ENCODE peak calls at places on chromosomes 1 and 21, in seven cellular contexts. One of them, this sample, is unnamed.

GRCh38 chr1:41638086-41639024 is 153.9 kb upstream of the EDN2 start:
- DNase-seq in HCT116: no peak
- DNase-seq in choroid plexus epithelial cell: no peak
- DNase-seq in stomach: no peak
- DNase-seq in heart right ventricle: no peak
- DNase-seq in fibroblast of lung: no peak
- DNase-seq in CD8-positive, alpha-beta T cell: no peak
- DNase-seq in this sample: no peak

GRCh38 chr1:173356211-173356762 is 120.8 kb upstream of the PRDX6 start:
- DNase-seq in HCT116: no peak
- DNase-seq in choroid plexus epithelial cell: peak; percentile 47
- DNase-seq in stomach: no peak
- DNase-seq in heart right ventricle: no peak
- DNase-seq in fibroblast of lung: peak; percentile 85
- DNase-seq in CD8-positive, alpha-beta T cell: no peak
- DNase-seq in this sample: peak; percentile 60

GRCh38 chr1:208161656-208162375 is 82.4 kb downstream of the PLXNA2 start:
- DNase-seq in HCT116: no peak
- DNase-seq in choroid plexus epithelial cell: no peak
- DNase-seq in stomach: no peak
- DNase-seq in heart right ventricle: no peak
- DNase-seq in fibroblast of lung: peak; percentile 90
- DNase-seq in CD8-positive, alpha-beta T cell: no peak
- DNase-seq in this sample: no peak

GRCh38 chr1:209625205-209625549 is 27.0 kb downstream of the LAMB3 start:
- DNase-seq in HCT116: no peak
- DNase-seq in choroid plexus epithelial cell: no peak
- DNase-seq in stomach: no peak
- DNase-seq in heart right ventricle: peak; percentile 38
- DNase-seq in fibroblast of lung: peak; percentile 33
- DNase-seq in CD8-positive, alpha-beta T cell: no peak
- DNase-seq in this sample: no peak

GRCh38 chr1:59013276-59013927 is 229.6 kb upstream of the JUN start:
- DNase-seq in HCT116: no peak
- DNase-seq in choroid plexus epithelial cell: peak; percentile 69
- DNase-seq in stomach: peak; percentile 57
- DNase-seq in heart right ventricle: peak; percentile 30
- DNase-seq in fibroblast of lung: peak; percentile 38
- DNase-seq in CD8-positive, alpha-beta T cell: no peak
- DNase-seq in this sample: peak; percentile 60

GRCh38 chr1:110309768-110310167 is 29.4 kb upstream of the RBM15 start:
- DNase-seq in HCT116: no peak
- DNase-seq in choroid plexus epithelial cell: peak; percentile 83
- DNase-seq in stomach: no peak
- DNase-seq in heart right ventricle: no peak
- DNase-seq in fibroblast of lung: peak; percentile 93
- DNase-seq in CD8-positive, alpha-beta T cell: no peak
- DNase-seq in this sample: peak; percentile 72

GRCh38 chr1:57966340-57966739 is 542.5 kb upstream of the DAB1 start:
- DNase-seq in HCT116: no peak
- DNase-seq in choroid plexus epithelial cell: no peak
- DNase-seq in stomach: no peak
- DNase-seq in heart right ventricle: no peak
- DNase-seq in fibroblast of lung: no peak
- DNase-seq in CD8-positive, alpha-beta T cell: no peak
- DNase-seq in this sample: no peak

GRCh38 chr1:157163273-157164127 is 25.3 kb upstream of the ETV3 start:
- DNase-seq in HCT116: peak; percentile 50
- DNase-seq in choroid plexus epithelial cell: peak; percentile 67
- DNase-seq in stomach: peak; percentile 76
- DNase-seq in heart right ventricle: peak; percentile 66
- DNase-seq in fibroblast of lung: peak; percentile 36
- DNase-seq in CD8-positive, alpha-beta T cell: peak; percentile 61
- DNase-seq in this sample: peak; percentile 68

GRCh38 chr1:241706257-241706656 is 54.2 kb downstream of the WDR64 start:
- DNase-seq in HCT116: no peak
- DNase-seq in choroid plexus epithelial cell: no peak
- DNase-seq in stomach: no peak
- DNase-seq in heart right ventricle: no peak
- DNase-seq in fibroblast of lung: peak; percentile 26
- DNase-seq in CD8-positive, alpha-beta T cell: no peak
- DNase-seq in this sample: peak; percentile 47

GRCh38 chr1:39802496-39803260 is 14.0 kb upstream of the BMP8B start:
- DNase-seq in HCT116: no peak
- DNase-seq in choroid plexus epithelial cell: no peak
- DNase-seq in stomach: no peak
- DNase-seq in heart right ventricle: no peak
- DNase-seq in fibroblast of lung: no peak
- DNase-seq in CD8-positive, alpha-beta T cell: no peak
- DNase-seq in this sample: peak; percentile 22

GRCh38 chr1:159828176-159828575 is 1.5 kb downstream of the SLAMF8 start:
- DNase-seq in HCT116: no peak
- DNase-seq in choroid plexus epithelial cell: no peak
- DNase-seq in stomach: no peak
- DNase-seq in heart right ventricle: no peak
- DNase-seq in fibroblast of lung: no peak
- DNase-seq in CD8-positive, alpha-beta T cell: no peak
- DNase-seq in this sample: peak; percentile 57

GRCh38 chr1:101738475-101738874 is 258.3 kb downstream of the OLFM3 start:
- DNase-seq in HCT116: no peak
- DNase-seq in choroid plexus epithelial cell: peak; percentile 77
- DNase-seq in stomach: no peak
- DNase-seq in heart right ventricle: no peak
- DNase-seq in fibroblast of lung: peak; percentile 46
- DNase-seq in CD8-positive, alpha-beta T cell: no peak
- DNase-seq in this sample: peak; percentile 67

GRCh38 chr1:14913475-14914155 is 239.9 kb upstream of the TMEM51 start:
- DNase-seq in HCT116: no peak
- DNase-seq in choroid plexus epithelial cell: no peak
- DNase-seq in stomach: no peak
- DNase-seq in heart right ventricle: no peak
- DNase-seq in fibroblast of lung: no peak
- DNase-seq in CD8-positive, alpha-beta T cell: no peak
- DNase-seq in this sample: peak; percentile 89

GRCh38 chr1:11138952-11139351 is 39.3 kb upstream of the EXOSC10 start:
- DNase-seq in HCT116: no peak
- DNase-seq in choroid plexus epithelial cell: peak; percentile 64
- DNase-seq in stomach: no peak
- DNase-seq in heart right ventricle: no peak
- DNase-seq in fibroblast of lung: peak; percentile 77
- DNase-seq in CD8-positive, alpha-beta T cell: no peak
- DNase-seq in this sample: peak; percentile 44

GRCh38 chr1:59638172-59638800 is 176.5 kb upstream of the HOOK1 start:
- DNase-seq in HCT116: no peak
- DNase-seq in choroid plexus epithelial cell: peak; percentile 85
- DNase-seq in stomach: no peak
- DNase-seq in heart right ventricle: no peak
- DNase-seq in fibroblast of lung: peak; percentile 79
- DNase-seq in CD8-positive, alpha-beta T cell: no peak
- DNase-seq in this sample: no peak

GRCh38 chr1:51444534-51445192 is 74.4 kb downstream of the EPS15 start:
- DNase-seq in HCT116: no peak
- DNase-seq in choroid plexus epithelial cell: no peak
- DNase-seq in stomach: no peak
- DNase-seq in heart right ventricle: no peak
- DNase-seq in fibroblast of lung: no peak
- DNase-seq in CD8-positive, alpha-beta T cell: no peak
- DNase-seq in this sample: no peak

GRCh38 chr21:34526618-34527290 is 14.7 kb upstream of the KCNE1 start:
- DNase-seq in HCT116: peak; percentile 74
- DNase-seq in choroid plexus epithelial cell: peak; percentile 100
- DNase-seq in stomach: peak; percentile 77
- DNase-seq in heart right ventricle: no peak
- DNase-seq in fibroblast of lung: peak; percentile 100
- DNase-seq in CD8-positive, alpha-beta T cell: no peak
- DNase-seq in this sample: peak; percentile 99

GRCh38 chr1:28751315-28752056 is 14.7 kb downstream of the YTHDF2 start:
- DNase-seq in HCT116: no peak
- DNase-seq in choroid plexus epithelial cell: peak; percentile 62
- DNase-seq in stomach: no peak
- DNase-seq in heart right ventricle: no peak
- DNase-seq in fibroblast of lung: peak; percentile 79
- DNase-seq in CD8-positive, alpha-beta T cell: no peak
- DNase-seq in this sample: peak; percentile 41

GRCh38 chr1:44361478-44361877 is 6.4 kb upstream of the ERI3 start:
- DNase-seq in HCT116: no peak
- DNase-seq in choroid plexus epithelial cell: peak; percentile 36
- DNase-seq in stomach: no peak
- DNase-seq in heart right ventricle: no peak
- DNase-seq in fibroblast of lung: no peak
- DNase-seq in CD8-positive, alpha-beta T cell: no peak
- DNase-seq in this sample: peak; percentile 17

GRCh38 chr1:84763912-84764675 is 73.8 kb upstream of the SSX2IP start:
- DNase-seq in HCT116: no peak
- DNase-seq in choroid plexus epithelial cell: no peak
- DNase-seq in stomach: no peak
- DNase-seq in heart right ventricle: no peak
- DNase-seq in fibroblast of lung: no peak
- DNase-seq in CD8-positive, alpha-beta T cell: no peak
- DNase-seq in this sample: no peak
- H3K4me3 ChIP-seq in HCT116: no peak overlapping the region
- H3K4me3 ChIP-seq in choroid plexus epithelial cell: no peak overlapping the region
- H3K4me3 ChIP-seq in stomach: no peak overlapping the region
- H3K4me3 ChIP-seq in heart right ventricle: no peak overlapping the region
- H3K4me3 ChIP-seq in fibroblast of lung: no peak overlapping the region
- H3K4me3 ChIP-seq in CD8-positive, alpha-beta T cell: no peak overlapping the region
- H3K4me3 ChIP-seq in this sample: no peak overlapping the region

GRCh38 chr1:195721210-195721971 is 886.8 kb downstream of the KCNT2 start:
- DNase-seq in HCT116: no peak
- DNase-seq in choroid plexus epithelial cell: no peak
- DNase-seq in stomach: no peak
- DNase-seq in heart right ventricle: no peak
- DNase-seq in fibroblast of lung: no peak
- DNase-seq in CD8-positive, alpha-beta T cell: no peak
- DNase-seq in this sample: peak; percentile 8

GRCh38 chr1:195715652-195716051 is 892.6 kb downstream of the KCNT2 start:
- DNase-seq in HCT116: no peak
- DNase-seq in choroid plexus epithelial cell: no peak
- DNase-seq in stomach: no peak
- DNase-seq in heart right ventricle: no peak
- DNase-seq in fibroblast of lung: no peak
- DNase-seq in CD8-positive, alpha-beta T cell: no peak
- DNase-seq in this sample: no peak

GRCh38 chr1:195714248-195714647 is 894.0 kb downstream of the KCNT2 start:
- DNase-seq in HCT116: no peak
- DNase-seq in choroid plexus epithelial cell: peak; percentile 49
- DNase-seq in stomach: no peak
- DNase-seq in heart right ventricle: no peak
- DNase-seq in fibroblast of lung: peak; percentile 58
- DNase-seq in CD8-positive, alpha-beta T cell: no peak
- DNase-seq in this sample: peak; percentile 59

GRCh38 chr1:195717651-195718050 is 890.6 kb downstream of the KCNT2 start:
- DNase-seq in HCT116: peak; percentile 6
- DNase-seq in choroid plexus epithelial cell: peak; percentile 55
- DNase-seq in stomach: no peak
- DNase-seq in heart right ventricle: no peak
- DNase-seq in fibroblast of lung: peak; percentile 14
- DNase-seq in CD8-positive, alpha-beta T cell: no peak
- DNase-seq in this sample: peak; percentile 13
- TF ChIP-seq CTCF in HCT116: peak; percentile 44
- TF ChIP-seq CTCF in choroid plexus epithelial cell: peak; percentile 62
- TF ChIP-seq CTCF in stomach: no peak
- TF ChIP-seq CTCF in heart right ventricle: no peak
- TF ChIP-seq CTCF in fibroblast of lung: peak; percentile 79
- TF ChIP-seq CTCF in CD8-positive, alpha-beta T cell: no peak
- TF ChIP-seq CTCF in this sample: peak; percentile 43

GRCh38 chr21:32592929-32593502 is 7.7 kb upstream of the TCP10L start:
- DNase-seq in HCT116: no peak
- DNase-seq in choroid plexus epithelial cell: no peak
- DNase-seq in stomach: no peak
- DNase-seq in heart right ventricle: no peak
- DNase-seq in fibroblast of lung: no peak
- DNase-seq in CD8-positive, alpha-beta T cell: no peak
- DNase-seq in this sample: no peak
- H3K4me3 ChIP-seq in HCT116: no peak overlapping the region
- H3K4me3 ChIP-seq in choroid plexus epithelial cell: no peak overlapping the region
- H3K4me3 ChIP-seq in stomach: no peak overlapping the region
- H3K4me3 ChIP-seq in heart right ventricle: no peak overlapping the region
- H3K4me3 ChIP-seq in fibroblast of lung: no peak overlapping the region
- H3K4me3 ChIP-seq in CD8-positive, alpha-beta T cell: no peak overlapping the region
- H3K4me3 ChIP-seq in this sample: no peak overlapping the region

DNA sequence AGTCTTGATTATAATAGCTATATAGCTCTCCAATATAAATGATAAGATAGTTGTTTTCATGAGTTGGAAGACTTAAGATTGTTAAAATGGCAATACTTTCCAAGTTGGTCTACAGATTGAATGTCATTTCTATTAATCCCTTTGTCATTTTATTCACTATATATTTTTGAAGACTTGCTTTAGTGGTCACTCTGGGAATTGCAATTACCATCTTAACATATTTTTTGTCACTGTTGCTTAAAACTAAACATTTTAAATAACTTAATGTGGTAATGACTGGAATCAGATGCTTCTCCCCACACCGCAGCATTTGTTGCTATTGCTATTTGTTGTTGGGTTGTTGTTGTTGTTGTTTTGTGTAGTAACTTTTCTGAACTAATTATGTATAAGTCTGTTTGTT is 1592.9 kb downstream of the MRPL39 start:
- DNase-seq in HCT116: no peak
- DNase-seq in choroid plexus epithelial cell: peak; percentile 1
- DNase-seq in stomach: no peak
- DNase-seq in heart right ventricle: no peak
- DNase-seq in fibroblast of lung: no peak
- DNase-seq in CD8-positive, alpha-beta T cell: no peak
- DNase-seq in this sample: no peak
- TF ChIP-seq CTCF in HCT116: peak; percentile 11
- TF ChIP-seq CTCF in choroid plexus epithelial cell: no peak
- TF ChIP-seq CTCF in stomach: no peak
- TF ChIP-seq CTCF in heart right ventricle: peak; percentile 29
- TF ChIP-seq CTCF in fibroblast of lung: peak; percentile 10
- TF ChIP-seq CTCF in CD8-positive, alpha-beta T cell: no peak
- TF ChIP-seq CTCF in this sample: no peak